ENCODE peak calls at places on chromosome 5, in nine cellular contexts. G is NCI-H2081; F is stimulated activated CD4-positive, alpha-beta T cell treated with anti-CD3 and anti-CD28 coated beads, Interleukin-15, amount 100 ng/mL, for 48 hours; W is NCI-H2171 treated with DMSO at 0.1 percent for 48 hours; K is HT-29; Q is activated naive CD8-positive, alpha-beta T cell treated with anti-CD3 and anti-CD28 coated beads for 36 hours; T is lower leg skin; N is GM03348; U is adipocyte. R is an unnamed sample.

GRCh38 chr5:133041157-133041784 is 10.5 kb upstream of the HSPA4 start:
- DNase-seq in N (no peak), T (no peak), F (no peak), W (no peak), U (no peak), K (no peak), Q (no peak), G (no peak), R (no peak)

GRCh38 chr5:167796636-167797035 is 494.8 kb upstream of the WWC1 start:
- DNase-seq in Q (no peak), G (no peak), F (no peak), N (no peak), W (no peak), T (no peak), U (peak; percentile 24), K (no peak), R (no peak)

GRCh38 chr5:131068893-131069643 is 96.0 kb downstream of the HINT1 start:
- DNase-seq in G (no peak), Q (peak; percentile 66), T (no peak), F (peak; percentile 39), K (peak; percentile 11), W (no peak), N (peak; percentile 16), U (peak; percentile 27), R (no peak)

GRCh38 chr5:127425037-127425436 is 92.4 kb upstream of the PRRC1 start:
- DNase-seq in W (no peak), G (no peak), F (no peak), U (no peak), N (no peak), T (no peak), Q (no peak), K (peak; percentile 4), R (no peak)

GRCh38 chr5:171604195-171604594 is 181.4 kb upstream of the SMIM23 start:
- DNase-seq in F (no peak), W (no peak), Q (no peak), T (no peak), N (no peak), G (no peak), K (no peak), U (no peak), R (no peak)

GRCh38 chr5:2204366-2205184 is 321.9 kb upstream of the IRX4 start:
- DNase-seq in U (no peak), W (no peak), N (no peak), G (no peak), T (peak; percentile 52), F (no peak), K (no peak), Q (no peak), R (no peak)

GRCh38 chr5:115260248-115260647 is 2.4 kb downstream of the PGGT1B start:
- DNase-seq in T (no peak), K (no peak), F (no peak), W (no peak), N (no peak), G (no peak), Q (no peak), U (no peak), R (no peak)

GRCh38 chr5:72938206-72938605 is 17.6 kb upstream of the FCHO2 start:
- DNase-seq in U (peak; percentile 13), F (no peak), Q (no peak), N (no peak), W (no peak), T (no peak), G (no peak), K (no peak), R (no peak)

GRCh38 chr5:82470185-82470584 is 192.0 kb upstream of the RPS23 start:
- DNase-seq in T (no peak), N (no peak), W (no peak), F (no peak), Q (no peak), G (no peak), K (no peak), U (no peak), R (no peak)